ENCODE peak calls at places on chromosomes 5 and 9, in seven cellular contexts. One of them, this sample, is unnamed.

GRCh38 chr5:156406023-156406422 is 79.1 kb downstream of the SGCD start:
- DNase-seq in GM06990: no peak
- DNase-seq in AG09309: no peak
- DNase-seq in spleen: no peak
- DNase-seq in osteocyte: no peak
- DNase-seq in neural crest cell: no peak
- DNase-seq in GM23338: no peak
- DNase-seq in this sample: no peak

GRCh38 chr5:135012951-135013391 is 21.1 kb downstream of the PITX1 start:
- DNase-seq in GM06990: no peak
- DNase-seq in AG09309: no peak
- DNase-seq in spleen: peak; percentile 60
- DNase-seq in osteocyte: peak; percentile 71
- DNase-seq in neural crest cell: no peak
- DNase-seq in GM23338: no peak
- DNase-seq in this sample: no peak

GRCh38 chr5:112221118-112221517 is 198.0 kb downstream of the EPB41L4A start:
- DNase-seq in GM06990: no peak
- DNase-seq in AG09309: no peak
- DNase-seq in spleen: no peak
- DNase-seq in osteocyte: no peak
- DNase-seq in neural crest cell: no peak
- DNase-seq in GM23338: no peak
- DNase-seq in this sample: no peak

GRCh38 chr9:95085861-95086563 is 231.5 kb downstream of the FANCC start:
- DNase-seq in GM06990: no peak
- DNase-seq in AG09309: no peak
- DNase-seq in spleen: peak; percentile 73
- DNase-seq in osteocyte: no peak
- DNase-seq in neural crest cell: no peak
- DNase-seq in GM23338: no peak
- DNase-seq in this sample: no peak

GRCh38 chr9:133509179-133510083 is 15.3 kb downstream of the MYMK start:
- DNase-seq in GM06990: no peak
- DNase-seq in AG09309: no peak
- DNase-seq in spleen: no peak
- DNase-seq in osteocyte: no peak
- DNase-seq in neural crest cell: no peak
- DNase-seq in GM23338: peak; percentile 77
- DNase-seq in this sample: no peak

GRCh38 chr9:132798817-132799790 is 79.0 kb downstream of the AK8 start:
- DNase-seq in GM06990: no peak
- DNase-seq in AG09309: no peak
- DNase-seq in spleen: no peak
- DNase-seq in osteocyte: peak; percentile 81
- DNase-seq in neural crest cell: no peak
- DNase-seq in GM23338: peak; percentile 30
- DNase-seq in this sample: no peak

GRCh38 chr9:111661802-111662491 is 542 bp downstream of the GNG10 start:
- DNase-seq in GM06990: peak; percentile 46
- DNase-seq in AG09309: no peak
- DNase-seq in spleen: peak; percentile 88
- DNase-seq in osteocyte: no peak
- DNase-seq in neural crest cell: peak; percentile 35
- DNase-seq in GM23338: peak; percentile 75
- DNase-seq in this sample: peak; percentile 68

GRCh38 chr9:22307013-22307711 is 139.5 kb upstream of the DMRTA1 start:
- DNase-seq in GM06990: no peak
- DNase-seq in AG09309: peak; percentile 34
- DNase-seq in spleen: no peak
- DNase-seq in osteocyte: no peak
- DNase-seq in neural crest cell: peak; percentile 26
- DNase-seq in GM23338: peak; percentile 84
- DNase-seq in this sample: peak; percentile 8

GRCh38 chr9:124812401-124813016 is 35.6 kb downstream of the OLFML2A start:
- DNase-seq in GM06990: no peak
- DNase-seq in AG09309: peak; percentile 87
- DNase-seq in spleen: no peak
- DNase-seq in osteocyte: peak; percentile 95
- DNase-seq in neural crest cell: no peak
- DNase-seq in GM23338: no peak
- DNase-seq in this sample: no peak

GRCh38 chr9:75108571-75108970 is 20.3 kb downstream of the OSTF1 start:
- DNase-seq in GM06990: no peak
- DNase-seq in AG09309: no peak
- DNase-seq in spleen: peak; percentile 89
- DNase-seq in osteocyte: no peak
- DNase-seq in neural crest cell: no peak
- DNase-seq in GM23338: no peak
- DNase-seq in this sample: no peak

GRCh38 chr5:151199581-151200185 is 24.2 kb downstream of the CCDC69 start:
- DNase-seq in GM06990: no peak
- DNase-seq in AG09309: no peak
- DNase-seq in spleen: no peak
- DNase-seq in osteocyte: no peak
- DNase-seq in neural crest cell: no peak
- DNase-seq in GM23338: peak; percentile 18
- DNase-seq in this sample: no peak

GRCh38 chr9:76905984-76906861 is at the start of gene PRUNE2:
- DNase-seq in GM06990: peak; percentile 54
- DNase-seq in AG09309: peak; percentile 4
- DNase-seq in spleen: no peak
- DNase-seq in osteocyte: peak; percentile 94
- DNase-seq in neural crest cell: peak; percentile 81
- DNase-seq in GM23338: peak; percentile 96
- DNase-seq in this sample: peak; percentile 43

GRCh38 chr5:80255425-80255751 is 460 bp downstream of the SERINC5 start:
- DNase-seq in GM06990: no peak
- DNase-seq in AG09309: no peak
- DNase-seq in spleen: no peak
- DNase-seq in osteocyte: peak; percentile 86
- DNase-seq in neural crest cell: peak; percentile 53
- DNase-seq in GM23338: no peak
- DNase-seq in this sample: no peak

GRCh38 chr5:34886718-34887117 is 28.6 kb downstream of the RAD1 start:
- DNase-seq in GM06990: no peak
- DNase-seq in AG09309: no peak
- DNase-seq in spleen: no peak
- DNase-seq in osteocyte: no peak
- DNase-seq in neural crest cell: no peak
- DNase-seq in GM23338: no peak
- DNase-seq in this sample: no peak

GRCh38 chr9:100014846-100015245 is 84.0 kb downstream of the ERP44 start:
- DNase-seq in GM06990: no peak
- DNase-seq in AG09309: no peak
- DNase-seq in spleen: no peak
- DNase-seq in osteocyte: no peak
- DNase-seq in neural crest cell: no peak
- DNase-seq in GM23338: no peak
- DNase-seq in this sample: no peak

GRCh38 chr5:77627869-77628674 is 10.4 kb downstream of the OTP start:
- DNase-seq in GM06990: no peak
- DNase-seq in AG09309: no peak
- DNase-seq in spleen: no peak
- DNase-seq in osteocyte: no peak
- DNase-seq in neural crest cell: no peak
- DNase-seq in GM23338: peak; percentile 78
- DNase-seq in this sample: no peak

GRCh38 chr5:178207183-178207916 is 3.0 kb downstream of the HNRNPAB start:
- DNase-seq in GM06990: no peak
- DNase-seq in AG09309: no peak
- DNase-seq in spleen: peak; percentile 65
- DNase-seq in osteocyte: no peak
- DNase-seq in neural crest cell: no peak
- DNase-seq in GM23338: no peak
- DNase-seq in this sample: no peak

GRCh38 chr9:84404095-84404686 is 63.6 kb upstream of the SLC28A3 start:
- DNase-seq in GM06990: no peak
- DNase-seq in AG09309: no peak
- DNase-seq in spleen: no peak
- DNase-seq in osteocyte: no peak
- DNase-seq in neural crest cell: peak; percentile 29
- DNase-seq in GM23338: peak; percentile 62
- DNase-seq in this sample: peak; percentile 75

GRCh38 chr9:121840838-121841760 is 189.7 kb downstream of the DAB2IP start:
- DNase-seq in GM06990: no peak
- DNase-seq in AG09309: no peak
- DNase-seq in spleen: peak; percentile 51
- DNase-seq in osteocyte: peak; percentile 64
- DNase-seq in neural crest cell: no peak
- DNase-seq in GM23338: no peak
- DNase-seq in this sample: no peak

GRCh38 chr5:146076455-146076854 is 28.9 kb downstream of the PLAC8L1 start:
- DNase-seq in GM06990: no peak
- DNase-seq in AG09309: no peak
- DNase-seq in spleen: no peak
- DNase-seq in osteocyte: no peak
- DNase-seq in neural crest cell: no peak
- DNase-seq in GM23338: peak; percentile 65
- DNase-seq in this sample: no peak

GRCh38 chr5:9789818-9790217 is 159.7 kb upstream of the TAS2R1 start:
- DNase-seq in GM06990: no peak
- DNase-seq in AG09309: no peak
- DNase-seq in spleen: no peak
- DNase-seq in osteocyte: no peak
- DNase-seq in neural crest cell: no peak
- DNase-seq in GM23338: no peak
- DNase-seq in this sample: no peak

GRCh38 chr5:133675376-133676154 is 63.2 kb upstream of the FSTL4 start:
- DNase-seq in GM06990: no peak
- DNase-seq in AG09309: no peak
- DNase-seq in spleen: no peak
- DNase-seq in osteocyte: peak; percentile 53
- DNase-seq in neural crest cell: no peak
- DNase-seq in GM23338: peak; percentile 16
- DNase-seq in this sample: no peak

GRCh38 chr5:84406111-84406510 is 21.4 kb upstream of the EDIL3 start:
- DNase-seq in GM06990: no peak
- DNase-seq in AG09309: no peak
- DNase-seq in spleen: no peak
- DNase-seq in osteocyte: no peak
- DNase-seq in neural crest cell: no peak
- DNase-seq in GM23338: no peak
- DNase-seq in this sample: no peak

GRCh38 chr9:123344273-123345096 is 11.5 kb upstream of the CRB2 start:
- DNase-seq in GM06990: no peak
- DNase-seq in AG09309: no peak
- DNase-seq in spleen: no peak
- DNase-seq in osteocyte: no peak
- DNase-seq in neural crest cell: no peak
- DNase-seq in GM23338: no peak
- DNase-seq in this sample: peak; percentile 40

GRCh38 chr5:66959668-66960067 is 236.9 kb downstream of the CD180 start:
- DNase-seq in GM06990: no peak
- DNase-seq in AG09309: no peak
- DNase-seq in spleen: no peak
- DNase-seq in osteocyte: no peak
- DNase-seq in neural crest cell: no peak
- DNase-seq in GM23338: no peak
- DNase-seq in this sample: no peak
- TF ChIP-seq CTCF in GM06990: no peak
- TF ChIP-seq CTCF in AG09309: no peak
- TF ChIP-seq CTCF in spleen: no peak
- TF ChIP-seq CTCF in osteocyte: no peak
- TF ChIP-seq CTCF in neural crest cell: no peak
- TF ChIP-seq CTCF in GM23338: no peak
- TF ChIP-seq CTCF in this sample: no peak

DNA sequence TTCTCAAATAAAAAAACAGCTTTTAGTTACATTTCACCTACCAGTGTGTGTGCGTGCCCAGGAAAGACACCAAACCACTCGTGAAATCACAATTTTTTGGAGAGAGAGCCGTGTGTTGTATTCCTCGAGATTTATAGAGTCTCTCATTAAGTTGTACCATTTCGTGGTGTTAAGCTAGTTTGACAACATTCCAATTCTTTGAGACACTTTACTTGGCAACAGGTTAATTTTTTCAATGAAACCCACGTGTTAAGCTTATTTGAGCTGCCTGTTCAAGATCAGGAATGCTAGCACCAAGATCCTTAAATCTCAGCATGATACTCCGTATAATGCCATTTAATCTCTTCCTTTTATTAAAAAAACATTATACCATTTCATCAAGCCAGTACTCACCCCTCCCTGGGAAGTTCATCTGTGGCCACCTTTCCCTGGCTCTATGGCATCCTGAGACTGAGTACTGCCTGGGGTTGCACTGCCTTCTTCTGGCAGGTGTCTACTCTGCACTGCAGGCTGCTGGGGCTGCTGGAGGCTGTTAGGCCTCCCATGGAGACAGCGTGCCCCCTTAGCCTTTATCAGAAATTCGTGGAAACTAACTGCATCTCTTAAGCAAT is 143.7 kb downstream of the ARHGAP26 start:
- DNase-seq in GM06990: no peak
- DNase-seq in AG09309: no peak
- DNase-seq in spleen: no peak
- DNase-seq in osteocyte: no peak
- DNase-seq in neural crest cell: no peak
- DNase-seq in GM23338: no peak
- DNase-seq in this sample: no peak
- TF ChIP-seq CTCF in GM06990: no peak
- TF ChIP-seq CTCF in AG09309: peak; percentile 10
- TF ChIP-seq CTCF in spleen: no peak
- TF ChIP-seq CTCF in osteocyte: no peak
- TF ChIP-seq CTCF in neural crest cell: no peak
- TF ChIP-seq CTCF in GM23338: peak; percentile 41
- TF ChIP-seq CTCF in this sample: no peak

GRCh38 chr9:35646583-35647265 is 4.0 kb downstream of the SIT1 start:
- DNase-seq in GM06990: peak; percentile 95
- DNase-seq in AG09309: no peak
- DNase-seq in spleen: peak; percentile 99
- DNase-seq in osteocyte: peak; percentile 98
- DNase-seq in neural crest cell: peak; percentile 92
- DNase-seq in GM23338: peak; percentile 96
- DNase-seq in this sample: peak; percentile 91
- TF ChIP-seq CTCF in GM06990: peak; percentile 98
- TF ChIP-seq CTCF in AG09309: peak; percentile 88
- TF ChIP-seq CTCF in spleen: peak; percentile 99
- TF ChIP-seq CTCF in osteocyte: peak; percentile 92
- TF ChIP-seq CTCF in neural crest cell: peak; percentile 89
- TF ChIP-seq CTCF in GM23338: peak; percentile 57
- TF ChIP-seq CTCF in this sample: peak; percentile 98

GRCh38 chr9:13902286-13902685 is 411.7 kb downstream of the NFIB start:
- DNase-seq in GM06990: no peak
- DNase-seq in AG09309: no peak
- DNase-seq in spleen: no peak
- DNase-seq in osteocyte: no peak
- DNase-seq in neural crest cell: no peak
- DNase-seq in GM23338: no peak
- DNase-seq in this sample: no peak
- TF ChIP-seq CTCF in GM06990: no peak
- TF ChIP-seq CTCF in AG09309: no peak
- TF ChIP-seq CTCF in spleen: no peak
- TF ChIP-seq CTCF in osteocyte: no peak
- TF ChIP-seq CTCF in neural crest cell: no peak
- TF ChIP-seq CTCF in GM23338: no peak
- TF ChIP-seq CTCF in this sample: no peak

GRCh38 chr9:130320697-130321080 is 55.1 kb downstream of the HMCN2 start:
- DNase-seq in GM06990: no peak
- DNase-seq in AG09309: no peak
- DNase-seq in spleen: no peak
- DNase-seq in osteocyte: no peak
- DNase-seq in neural crest cell: no peak
- DNase-seq in GM23338: peak; percentile 75
- DNase-seq in this sample: no peak
- TF ChIP-seq CTCF in GM06990: peak; percentile 18
- TF ChIP-seq CTCF in AG09309: no peak
- TF ChIP-seq CTCF in spleen: no peak
- TF ChIP-seq CTCF in osteocyte: no peak
- TF ChIP-seq CTCF in neural crest cell: no peak
- TF ChIP-seq CTCF in GM23338: peak; percentile 51
- TF ChIP-seq CTCF in this sample: no peak